ENCODE peak calls at places on chromosomes 3 and 15, in eight cellular contexts. I is stomach, C is hepatocyte, V is spleen, L is ovary, T is sigmoid colon, Z is neuronal stem cell, Y is adipocyte. G is an unnamed sample.
A peak's percentile ranks its signal among the peaks of the same experiment; 100 is the strongest.

GRCh38 chr3:66033241-66034138 is 5.2 kb downstream of the MAGI1 start:
- DNase-seq in Z (no peak), Y (no peak), C (no peak), V (no peak), I (no peak), L (no peak), T (no peak), G (no peak)

GRCh38 chr15:43969802-43970375 is 143.1 kb downstream of the WDR76 start:
- DNase-seq in Y (no peak), I (no peak), Z (no peak), T (no peak), L (no peak), C (no peak), V (no peak), G (no peak)

GRCh38 chr3:117748131-117748530 is 1038.6 kb downstream of the TUSC7 start:
- DNase-seq in T (no peak), I (no peak), Y (no peak), L (no peak), V (no peak), Z (no peak), C (no peak), G (no peak)

GRCh38 chr3:124275421-124275820 is 283.5 kb upstream of the ROPN1 start:
- DNase-seq in L (peak; percentile 68), I (no peak), Y (peak; percentile 48), T (peak; percentile 75), V (no peak), C (no peak), Z (no peak), G (no peak)

GRCh38 chr3:94184781-94185180 is 121.9 kb downstream of the NSUN3 start:
- DNase-seq in V (no peak), T (no peak), I (no peak), Z (no peak), Y (no peak), C (no peak), L (no peak), G (no peak)

GRCh38 chr15:33124275-33124674 is 70.2 kb downstream of the FMN1 start:
- DNase-seq in Y (no peak), V (no peak), C (no peak), T (no peak), Z (no peak), I (no peak), L (no peak), G (no peak)

GRCh38 chr3:129577925-129578742 is 28.3 kb downstream of the PLXND1 start:
- DNase-seq in L (no peak), Z (no peak), C (no peak), Y (no peak), I (no peak), T (no peak), V (peak; percentile 93), G (no peak)

GRCh38 chr3:173770011-173770410 is 372.5 kb downstream of the NLGN1 start:
- DNase-seq in L (no peak), Z (no peak), C (peak; percentile 5), I (no peak), Y (peak; percentile 52), T (no peak), V (no peak), G (no peak)

GRCh38 chr3:42638339-42638842 is 15.1 kb upstream of the ZBTB47 start:
- DNase-seq in I (no peak), T (no peak), V (no peak), Y (no peak), C (no peak), Z (no peak), L (no peak), G (no peak)
- H3K4me3 ChIP-seq in I (no peak overlapping the region), T (no peak overlapping the region), V (no peak overlapping the region), Y (peak overlapping the region; percentile 25), C (no peak overlapping the region), Z (no peak overlapping the region), L (no peak overlapping the region), G (no peak overlapping the region)

GRCh38 chr3:27559381-27559780 is 75.2 kb upstream of the SLC4A7 start:
- DNase-seq in T (no peak), C (no peak), Z (no peak), V (no peak), L (no peak), Y (no peak), I (no peak), G (no peak)
- H3K27me3 ChIP-seq in T (no peaks in the 10 kb centered on the region), C (no peaks in the 10 kb centered on the region), Z (no peaks in the 10 kb centered on the region), V (no peaks in the 10 kb centered on the region), L (no peaks in the 10 kb centered on the region), Y (no peaks in the 10 kb centered on the region), I (no peaks in the 10 kb centered on the region), G (no peaks in the 10 kb centered on the region)

DNA sequence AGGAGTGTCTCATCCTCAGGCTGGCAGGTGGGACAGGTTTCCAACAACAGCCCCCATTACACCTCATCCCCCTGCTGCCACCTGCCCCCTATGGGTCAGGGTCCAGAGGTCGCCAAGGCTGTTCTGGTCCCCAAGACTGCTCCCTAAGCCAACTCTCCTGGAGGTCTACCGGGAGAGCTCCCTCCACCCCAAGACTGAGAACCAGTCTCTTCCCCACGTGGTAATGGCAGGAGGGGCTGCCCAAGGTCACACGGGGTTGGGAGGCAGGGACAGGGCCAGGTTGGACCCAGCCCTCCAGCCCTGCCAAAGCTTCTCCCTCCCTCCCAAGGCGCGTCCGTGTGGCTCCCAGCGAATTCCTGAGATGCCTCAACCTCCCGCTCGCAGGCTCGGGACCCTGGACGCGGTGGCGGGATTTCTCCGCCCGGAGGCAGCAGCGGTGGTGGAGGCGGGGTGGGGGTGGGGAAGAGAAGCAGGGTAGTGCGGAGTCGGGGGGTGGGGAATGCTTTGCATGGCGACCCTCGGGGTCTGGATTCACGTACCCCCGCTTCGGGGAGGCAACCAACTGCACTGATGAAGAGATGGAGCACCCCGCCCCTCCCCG is 80.1 kb downstream of the IQSEC1 start:
- DNase-seq in Y (peak; percentile 67), I (no peak), L (no peak), V (peak; percentile 84), T (no peak), C (peak; percentile 61), Z (peak; percentile 61), G (peak; percentile 92)
- H3K4me3 ChIP-seq in Y (peak overlapping the region; percentile 79), I (peak overlapping the region; percentile 90), L (peak overlapping the region; percentile 51), V (peak overlapping the region; percentile 67), T (peak overlapping the region; percentile 89), C (peak overlapping the region; percentile 60), Z (peak overlapping the region; percentile 53), G (peak overlapping the region; percentile 78)

GRCh38 chr15:76343313-76343996 is 6.9 kb downstream of the ISL2 start:
- DNase-seq in Y (no peak), Z (no peak), V (no peak), L (no peak), I (no peak), T (no peak), C (no peak), G (peak; percentile 30)
- H3K27me3 ChIP-seq in Y (peaks cover 73% of the 10 kb centered on the region), Z (peaks cover 84% of the 10 kb centered on the region), V (peaks cover 99% of the 10 kb centered on the region), L (peaks cover 24% of the 10 kb centered on the region), I (peaks cover 87% of the 10 kb centered on the region), T (peaks cover 99% of the 10 kb centered on the region), C (peaks cover 100% of the 10 kb centered on the region), G (peaks cover 99% of the 10 kb centered on the region)

GRCh38 chr3:127455541-127456450 is 134.7 kb downstream of the TPRA1 start:
- DNase-seq in Z (peak; percentile 87), T (peak; percentile 72), V (peak; percentile 88), C (peak; percentile 87), L (peak; percentile 87), I (peak; percentile 83), Y (peak; percentile 86), G (peak; percentile 98)
- H3K4me3 ChIP-seq in Z (peak overlapping the region; percentile 21), T (peak overlapping the region; percentile 11), V (peak overlapping the region; percentile 23), C (no peak overlapping the region), L (no peak overlapping the region), I (peak overlapping the region; percentile 43), Y (peak overlapping the region; percentile 63), G (peak overlapping the region; percentile 62)

DNA sequence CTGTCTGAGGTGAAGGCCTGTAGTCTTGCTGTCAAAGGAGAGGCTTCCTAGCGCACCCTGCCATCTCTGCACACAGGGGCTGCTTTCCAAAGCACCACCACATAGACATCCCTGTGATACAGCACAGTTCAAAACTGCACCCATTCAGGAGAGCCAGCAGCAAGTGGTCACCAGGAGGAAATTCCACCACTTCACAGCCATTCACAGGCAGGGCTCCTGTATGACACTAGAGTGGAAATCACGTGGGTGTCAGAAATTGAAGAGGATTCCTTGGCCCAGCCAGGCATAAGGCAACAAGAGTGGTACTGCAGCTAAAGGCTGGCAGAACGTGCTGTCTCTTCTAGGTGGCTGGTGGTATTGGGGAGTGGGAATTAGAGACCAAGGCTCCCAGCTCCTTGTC is 102.8 kb downstream of the RFTN1 start:
- DNase-seq in I (no peak), Z (no peak), Y (no peak), T (no peak), L (no peak), C (no peak), V (no peak), G (no peak)
- H3K27me3 ChIP-seq in I (no peaks in the 10 kb centered on the region), Z (no peaks in the 10 kb centered on the region), Y (no peaks in the 10 kb centered on the region), T (no peaks in the 10 kb centered on the region), L (no peaks in the 10 kb centered on the region), C (no peaks in the 10 kb centered on the region), V (no peaks in the 10 kb centered on the region), G (no peaks in the 10 kb centered on the region)

GRCh38 chr3:137772231-137772617 is 8.1 kb downstream of the SOX14 start:
- DNase-seq in V (no peak), C (no peak), I (no peak), Z (no peak), T (no peak), L (no peak), Y (no peak), G (no peak)
- H3K4me3 ChIP-seq in V (peak overlapping the region; percentile 5), C (no peak overlapping the region), I (no peak overlapping the region), Z (no peak overlapping the region), T (no peak overlapping the region), L (no peak overlapping the region), Y (no peak overlapping the region), G (no peak overlapping the region)

G was measured in H7.